ENCODE peak calls at places on chromosomes 6 and 20, in six cellular contexts. K, P, B, N, A and Y are unnamed samples.

GRCh38 chr6:64034840-64035656 is 399.4 kb downstream of the PHF3 start:
- DNase-seq in K (no peak), P (no peak), B (no peak), N (no peak), A (no peak), Y (peak; percentile 65)

GRCh38 chr20:59007758-59008511 is 881 bp upstream of the CTSZ start:
- DNase-seq in K (no peak), P (no peak), B (no peak), N (no peak), A (no peak), Y (no peak)

GRCh38 chr6:56004421-56004820 is 129.0 kb upstream of the BMP5 start:
- DNase-seq in K (no peak), P (no peak), B (no peak), N (no peak), A (peak; percentile 5), Y (peak; percentile 63)

GRCh38 chr6:109483744-109484075 is 691 bp upstream of the ZBTB24 start:
- DNase-seq in K (peak; percentile 39), P (no peak), B (no peak), N (peak; percentile 6), A (peak; percentile 15), Y (no peak)

GRCh38 chr6:170092826-170093225 is 198.1 kb downstream of the DLL1 start:
- DNase-seq in K (no peak), P (no peak), B (no peak), N (no peak), A (no peak), Y (no peak)

GRCh38 chr20:13008761-13009681 is at the start of gene SPTLC3:
- DNase-seq in K (peak; percentile 16), P (peak; percentile 46), B (peak; percentile 67), N (no peak), A (peak; percentile 63), Y (peak; percentile 72)

GRCh38 chr6:165042912-165043311 is 266.5 kb downstream of the C6orf118 start:
- DNase-seq in K (no peak), P (peak; percentile 15), B (no peak), N (no peak), A (no peak), Y (no peak)

GRCh38 chr20:25507385-25508082 is 77.8 kb downstream of the NINL start:
- DNase-seq in K (no peak), P (no peak), B (no peak), N (no peak), A (no peak), Y (no peak)

GRCh38 chr20:11158589-11158988 is 484.8 kb upstream of the JAG1 start:
- DNase-seq in K (no peak), P (no peak), B (no peak), N (no peak), A (no peak), Y (peak; percentile 70)

GRCh38 chr6:138795809-138796469 is at the start of gene ECT2L:
- DNase-seq in K (peak; percentile 35), P (peak; percentile 81), B (peak; percentile 61), N (no peak), A (peak; percentile 47), Y (peak; percentile 40)

GRCh38 chr20:35387334-35387733 is 24.4 kb downstream of the UQCC1 start:
- DNase-seq in K (no peak), P (no peak), B (peak; percentile 8), N (no peak), A (peak; percentile 63), Y (peak; percentile 71)

GRCh38 chr6:30112402-30113376 is at the start of gene TRIM31:
- DNase-seq in K (no peak), P (no peak), B (no peak), N (no peak), A (no peak), Y (no peak)

GRCh38 chr6:138291036-138291848 is 73.0 kb upstream of the PBOV1 start:
- DNase-seq in K (no peak), P (peak; percentile 41), B (no peak), N (no peak), A (no peak), Y (no peak)

GRCh38 chr6:117317261-117317660 is 51.9 kb downstream of the VGLL2 start:
- DNase-seq in K (no peak), P (peak; percentile 54), B (no peak), N (peak; percentile 13), A (peak; percentile 3), Y (peak; percentile 19)

GRCh38 chr20:63917811-63918210 is 22.9 kb downstream of the DNAJC5 start:
- DNase-seq in K (no peak), P (no peak), B (no peak), N (no peak), A (peak; percentile 7), Y (no peak)

GRCh38 chr20:59484228-59484627 is 120.1 kb upstream of the PHACTR3 start:
- DNase-seq in K (no peak), P (no peak), B (no peak), N (no peak), A (no peak), Y (no peak)

GRCh38 chr6:166097914-166098522 is 69.6 kb downstream of the TBXT start:
- DNase-seq in K (peak; percentile 42), P (peak; percentile 81), B (peak; percentile 6), N (peak; percentile 49), A (peak; percentile 47), Y (peak; percentile 6)

GRCh38 chr20:38805958-38806854 is 709 bp downstream of the PPP1R16B start:
- DNase-seq in K (peak; percentile 30), P (peak; percentile 42), B (no peak), N (no peak), A (no peak), Y (no peak)

GRCh38 chr6:167647333-167647732 is 179.4 kb upstream of the AFDN start:
- DNase-seq in K (peak; percentile 38), P (no peak), B (no peak), N (no peak), A (peak; percentile 41), Y (no peak)

GRCh38 chr6:41735427-41736206 is at the start of gene TFEB:
- DNase-seq in K (peak; percentile 87), P (peak; percentile 96), B (peak; percentile 94), N (peak; percentile 73), A (peak; percentile 68), Y (peak; percentile 84)

GRCh38 chr6:41732601-41733348 is 2.6 kb downstream of the TFEB start:
- DNase-seq in K (no peak), P (no peak), B (no peak), N (no peak), A (no peak), Y (peak; percentile 68)

GRCh38 chr6:41733349-41733706 is 2.1 kb downstream of the TFEB start:
- DNase-seq in K (no peak), P (no peak), B (no peak), N (no peak), A (no peak), Y (peak; percentile 38)

GRCh38 chr6:41734666-41735426 is 562 bp downstream of the TFEB start:
- DNase-seq in K (peak; percentile 72), P (peak; percentile 65), B (peak; percentile 75), N (peak; percentile 45), A (peak; percentile 68), Y (peak; percentile 68)

GRCh38 chr6:41733707-41734665 is 1.4 kb downstream of the TFEB start:
- DNase-seq in K (peak; percentile 71), P (peak; percentile 87), B (peak; percentile 69), N (peak; percentile 36), A (peak; percentile 47), Y (peak; percentile 80)
- TF ChIP-seq EZH2 in K (no peak), P (no peak), B (no peak), N (no peak), A (no peak), Y (no peak)

GRCh38 chr20:61696181-61696735 is 369.4 kb downstream of the TAF4 start:
- DNase-seq in K (no peak), P (no peak), B (no peak), N (no peak), A (no peak), Y (no peak)
- TF ChIP-seq CTCF in K (no peak), P (no peak), B (no peak), N (no peak), A (no peak), Y (no peak)

GRCh38 chr20:5074050-5074674 is 45.6 kb downstream of the PCNA start:
- DNase-seq in K (no peak), P (no peak), B (no peak), N (no peak), A (no peak), Y (no peak)

GRCh38 chr20:5077761-5078387 is 41.9 kb downstream of the PCNA start:
- DNase-seq in K (no peak), P (no peak), B (no peak), N (no peak), A (no peak), Y (no peak)

GRCh38 chr20:5081196-5081595 is 38.6 kb downstream of the PCNA start:
- DNase-seq in K (no peak), P (no peak), B (no peak), N (no peak), A (no peak), Y (no peak)

GRCh38 chr20:5080384-5080877 is 39.3 kb downstream of the PCNA start:
- DNase-seq in K (no peak), P (no peak), B (peak; percentile 22), N (no peak), A (no peak), Y (no peak)

DNA sequence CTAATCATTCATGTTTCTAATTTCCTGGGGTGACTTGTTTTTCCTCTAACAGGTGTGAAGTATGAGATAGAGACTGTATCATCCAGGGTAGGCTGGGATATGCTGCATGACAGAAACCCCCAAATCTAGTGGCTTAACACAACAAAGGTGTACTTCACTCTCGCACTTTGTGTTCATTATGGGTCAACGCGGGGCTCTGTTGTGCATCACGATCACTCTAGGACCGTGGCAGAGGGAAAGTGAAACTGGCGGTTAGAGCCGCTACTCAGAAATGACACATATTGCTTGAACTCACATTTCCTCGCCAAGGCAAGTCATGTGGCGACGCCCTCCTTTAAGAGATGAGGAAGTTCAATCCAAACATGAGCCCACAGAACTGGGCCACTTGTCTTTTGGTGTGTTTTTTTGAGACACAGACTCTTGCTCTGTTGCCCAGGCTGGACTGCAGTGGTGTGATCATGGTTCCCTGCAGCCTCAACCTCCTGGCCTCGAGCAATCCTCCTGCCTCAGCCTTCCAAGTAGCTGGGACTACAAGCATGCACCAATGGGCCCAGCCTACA is 41.3 kb downstream of the PCNA start:
- DNase-seq in K (peak; percentile 72), P (no peak), B (peak; percentile 62), N (no peak), A (no peak), Y (peak; percentile 17)
- TF ChIP-seq EZH2 in K (no peak), P (no peak), B (no peak), N (no peak), A (no peak), Y (no peak)

GRCh38 chr6:153108320-153108719 is 22.8 kb downstream of the RGS17 start:
- DNase-seq in K (peak; percentile 44), P (peak; percentile 19), B (no peak), N (no peak), A (no peak), Y (no peak)
- TF ChIP-seq CTCF in K (peak; percentile 43), P (peak; percentile 41), B (peak; percentile 40), N (peak; percentile 24), A (peak; percentile 33), Y (peak; percentile 24)

GRCh38 chr20:21702001-21702400 is 3.5 kb upstream of the PAX1 start:
- DNase-seq in K (no peak), P (peak; percentile 54), B (no peak), N (no peak), A (no peak), Y (no peak)
- TF ChIP-seq EZH2 in K (no peak), P (peak; percentile 20), B (no peak), N (no peak), A (no peak), Y (no peak)

DNA sequence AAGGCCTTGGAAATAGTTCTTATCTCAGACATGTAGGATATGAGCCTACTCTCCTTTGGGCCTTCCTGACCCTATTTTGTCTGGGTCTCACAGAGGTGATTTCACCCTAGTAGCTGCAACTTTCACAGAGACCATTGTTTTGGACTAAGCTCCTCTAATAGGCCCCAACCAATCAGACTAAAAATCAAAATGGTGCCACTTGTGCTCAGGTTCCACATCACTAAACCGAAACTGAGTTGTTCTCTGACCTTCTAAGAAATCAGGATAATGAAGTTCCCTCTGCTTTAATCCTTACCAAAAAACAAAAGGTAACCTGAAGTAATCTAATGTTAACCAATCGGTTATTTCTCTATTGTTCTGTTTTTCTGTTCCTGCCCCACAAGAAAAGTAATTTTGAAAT is 143.6 kb downstream of the CD24 start:
- DNase-seq in K (no peak), P (no peak), B (no peak), N (no peak), A (no peak), Y (no peak)
- TF ChIP-seq CTCF in K (no peak), P (no peak), B (no peak), N (no peak), A (no peak), Y (no peak)